ENCODE peak calls at places on chromosomes 7 and 10, in nine cellular contexts. One of them, this sample, is unnamed.

GRCh38 chr10:19048901-19049300 is 300 bp downstream of the MALRD1 start:
- DNase-seq in heart right ventricle: no peak
- DNase-seq in foreskin keratinocyte: no peak
- DNase-seq in endothelial cell of umbilical vein: no peak
- DNase-seq in psoas muscle: no peak
- DNase-seq in SK-N-SH: no peak
- DNase-seq in GM13977: no peak
- DNase-seq in right lobe of liver: no peak
- DNase-seq in Calu3: no peak
- DNase-seq in this sample: no peak

GRCh38 chr10:127399635-127400034 is 149.5 kb upstream of the NPS start:
- DNase-seq in SK-N-SH: no peak
- DNase-seq in heart right ventricle: no peak
- DNase-seq in endothelial cell of umbilical vein: no peak
- DNase-seq in psoas muscle: no peak
- DNase-seq in Calu3: no peak
- DNase-seq in foreskin keratinocyte: no peak
- DNase-seq in right lobe of liver: no peak
- DNase-seq in GM13977: no peak
- DNase-seq in this sample: no peak

GRCh38 chr10:117946525-117947070 is 100.1 kb downstream of the RAB11FIP2 start:
- DNase-seq in GM13977: no peak
- DNase-seq in endothelial cell of umbilical vein: no peak
- DNase-seq in right lobe of liver: no peak
- DNase-seq in heart right ventricle: no peak
- DNase-seq in Calu3: no peak
- DNase-seq in SK-N-SH: no peak
- DNase-seq in foreskin keratinocyte: peak
- DNase-seq in psoas muscle: no peak
- DNase-seq in this sample: no peak

GRCh38 chr10:105872665-105873064 is 1231.6 kb downstream of the SORCS3 start:
- DNase-seq in Calu3: no peak
- DNase-seq in heart right ventricle: no peak
- DNase-seq in foreskin keratinocyte: no peak
- DNase-seq in right lobe of liver: no peak
- DNase-seq in SK-N-SH: no peak
- DNase-seq in psoas muscle: no peak
- DNase-seq in endothelial cell of umbilical vein: no peak
- DNase-seq in GM13977: no peak
- DNase-seq in this sample: no peak

GRCh38 chr7:135714534-135715009 is 13.4 kb downstream of the SLC13A4 start:
- DNase-seq in GM13977: no peak
- DNase-seq in right lobe of liver: no peak
- DNase-seq in heart right ventricle: no peak
- DNase-seq in SK-N-SH: peak
- DNase-seq in Calu3: peak
- DNase-seq in foreskin keratinocyte: peak
- DNase-seq in endothelial cell of umbilical vein: no peak
- DNase-seq in psoas muscle: no peak
- DNase-seq in this sample: no peak

GRCh38 chr10:47218803-47219202 is 81.2 kb upstream of the GDF10 start:
- DNase-seq in heart right ventricle: no peak
- DNase-seq in endothelial cell of umbilical vein: no peak
- DNase-seq in GM13977: no peak
- DNase-seq in right lobe of liver: no peak
- DNase-seq in Calu3: no peak
- DNase-seq in SK-N-SH: no peak
- DNase-seq in foreskin keratinocyte: no peak
- DNase-seq in psoas muscle: no peak
- DNase-seq in this sample: no peak

GRCh38 chr7:8063706-8064297 is 95.2 kb downstream of the GLCCI1 start:
- DNase-seq in foreskin keratinocyte: peak
- DNase-seq in psoas muscle: no peak
- DNase-seq in SK-N-SH: no peak
- DNase-seq in right lobe of liver: no peak
- DNase-seq in Calu3: no peak
- DNase-seq in endothelial cell of umbilical vein: no peak
- DNase-seq in GM13977: no peak
- DNase-seq in heart right ventricle: no peak
- DNase-seq in this sample: no peak

GRCh38 chr7:68678196-68678595 is 920.1 kb upstream of the AUTS2 start:
- DNase-seq in psoas muscle: no peak
- DNase-seq in right lobe of liver: no peak
- DNase-seq in heart right ventricle: no peak
- DNase-seq in endothelial cell of umbilical vein: no peak
- DNase-seq in Calu3: no peak
- DNase-seq in foreskin keratinocyte: no peak
- DNase-seq in SK-N-SH: no peak
- DNase-seq in GM13977: no peak
- DNase-seq in this sample: no peak

GRCh38 chr10:68208424-68209042 is 23.4 kb downstream of the ATOH7 start:
- DNase-seq in psoas muscle: no peak
- DNase-seq in Calu3: peak
- DNase-seq in foreskin keratinocyte: peak
- DNase-seq in SK-N-SH: peak
- DNase-seq in right lobe of liver: peak
- DNase-seq in endothelial cell of umbilical vein: peak
- DNase-seq in heart right ventricle: no peak
- DNase-seq in GM13977: no peak
- DNase-seq in this sample: peak

GRCh38 chr7:28029036-28029435 is 151.6 kb downstream of the JAZF1 start:
- DNase-seq in SK-N-SH: no peak
- DNase-seq in endothelial cell of umbilical vein: no peak
- DNase-seq in psoas muscle: no peak
- DNase-seq in right lobe of liver: no peak
- DNase-seq in GM13977: no peak
- DNase-seq in Calu3: no peak
- DNase-seq in heart right ventricle: no peak
- DNase-seq in foreskin keratinocyte: peak
- DNase-seq in this sample: no peak

GRCh38 chr7:12066561-12066960 is 144.5 kb upstream of the TMEM106B start:
- DNase-seq in endothelial cell of umbilical vein: no peak
- DNase-seq in GM13977: no peak
- DNase-seq in heart right ventricle: no peak
- DNase-seq in Calu3: peak
- DNase-seq in right lobe of liver: no peak
- DNase-seq in SK-N-SH: no peak
- DNase-seq in psoas muscle: no peak
- DNase-seq in foreskin keratinocyte: peak
- DNase-seq in this sample: no peak

DNA sequence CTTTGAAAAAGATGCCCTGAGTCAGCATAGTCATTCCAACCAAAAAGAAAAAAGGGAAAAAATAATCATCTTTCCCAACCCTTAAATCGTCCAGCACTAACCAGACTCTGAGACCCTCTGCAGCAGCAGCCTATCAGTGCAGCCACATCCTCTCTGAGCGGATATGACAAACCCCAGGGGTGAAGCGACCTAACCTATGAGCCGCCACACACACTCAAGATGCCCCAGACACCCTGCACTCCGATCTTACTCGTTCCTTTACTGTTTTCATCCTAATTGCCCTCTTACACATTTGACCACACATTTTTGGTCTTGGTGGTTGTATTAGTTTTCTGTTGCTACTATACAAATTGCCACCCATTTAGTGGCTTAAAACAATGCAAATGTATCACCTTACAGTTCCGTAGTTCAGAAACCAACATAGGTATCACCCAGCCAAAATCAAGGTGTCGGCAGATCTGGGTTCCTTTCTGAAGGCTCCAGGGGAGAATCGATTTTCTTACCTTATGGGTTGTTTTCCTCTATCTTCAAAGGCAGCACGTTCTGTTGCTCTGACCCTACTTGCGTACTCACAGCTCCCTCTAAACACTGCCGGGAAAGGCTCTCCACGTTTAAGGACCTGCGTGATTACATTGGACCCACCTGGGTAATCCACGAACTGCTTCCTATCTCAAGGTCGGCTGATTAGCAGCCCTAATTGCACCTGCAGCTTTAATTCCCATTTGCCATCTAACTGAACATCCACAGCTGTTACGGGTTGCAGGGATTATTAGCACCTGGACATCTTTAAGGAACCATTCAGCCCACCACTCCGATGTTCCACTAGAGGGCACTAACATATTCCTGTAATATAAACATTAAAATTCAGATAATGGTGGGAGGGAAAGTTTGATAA is 37.3 kb upstream of the PRSS1 start:
- DNase-seq in foreskin keratinocyte: peak
- DNase-seq in heart right ventricle: no peak
- DNase-seq in GM13977: no peak
- DNase-seq in right lobe of liver: no peak
- DNase-seq in psoas muscle: no peak
- DNase-seq in Calu3: peak
- DNase-seq in SK-N-SH: peak
- DNase-seq in endothelial cell of umbilical vein: peak
- DNase-seq in this sample: peak
- TF ChIP-seq CTCF in foreskin keratinocyte: peak
- TF ChIP-seq CTCF in heart right ventricle: peak
- TF ChIP-seq CTCF in GM13977: peak
- TF ChIP-seq CTCF in right lobe of liver: peak
- TF ChIP-seq CTCF in psoas muscle: peak
- TF ChIP-seq CTCF in Calu3: peak
- TF ChIP-seq CTCF in SK-N-SH: peak
- TF ChIP-seq CTCF in endothelial cell of umbilical vein: peak
- TF ChIP-seq CTCF in this sample: peak

GRCh38 chr7:157233677-157234076 is 95.0 kb downstream of the UBE3C start:
- DNase-seq in foreskin keratinocyte: peak
- DNase-seq in psoas muscle: no peak
- DNase-seq in right lobe of liver: no peak
- DNase-seq in endothelial cell of umbilical vein: no peak
- DNase-seq in GM13977: no peak
- DNase-seq in heart right ventricle: no peak
- DNase-seq in Calu3: no peak
- DNase-seq in SK-N-SH: no peak
- DNase-seq in this sample: no peak

GRCh38 chr7:157234271-157234670 is 95.5 kb downstream of the UBE3C start:
- DNase-seq in foreskin keratinocyte: no peak
- DNase-seq in GM13977: no peak
- DNase-seq in psoas muscle: no peak
- DNase-seq in endothelial cell of umbilical vein: no peak
- DNase-seq in right lobe of liver: no peak
- DNase-seq in SK-N-SH: peak
- DNase-seq in heart right ventricle: no peak
- DNase-seq in Calu3: no peak
- DNase-seq in this sample: no peak

GRCh38 chr7:157224627-157225026 is 85.9 kb downstream of the UBE3C start:
- DNase-seq in Calu3: no peak
- DNase-seq in foreskin keratinocyte: no peak
- DNase-seq in psoas muscle: no peak
- DNase-seq in heart right ventricle: no peak
- DNase-seq in right lobe of liver: no peak
- DNase-seq in GM13977: no peak
- DNase-seq in SK-N-SH: peak
- DNase-seq in endothelial cell of umbilical vein: peak
- DNase-seq in this sample: no peak

GRCh38 chr7:157228864-157229422 is 90.2 kb downstream of the UBE3C start:
- DNase-seq in endothelial cell of umbilical vein: peak
- DNase-seq in foreskin keratinocyte: no peak
- DNase-seq in Calu3: peak
- DNase-seq in psoas muscle: no peak
- DNase-seq in GM13977: no peak
- DNase-seq in SK-N-SH: peak
- DNase-seq in right lobe of liver: no peak
- DNase-seq in heart right ventricle: no peak
- DNase-seq in this sample: peak
- TF ChIP-seq CTCF in endothelial cell of umbilical vein: peak
- TF ChIP-seq CTCF in foreskin keratinocyte: peak
- TF ChIP-seq CTCF in Calu3: peak
- TF ChIP-seq CTCF in psoas muscle: peak
- TF ChIP-seq CTCF in GM13977: peak
- TF ChIP-seq CTCF in SK-N-SH: peak
- TF ChIP-seq CTCF in right lobe of liver: no peak
- TF ChIP-seq CTCF in heart right ventricle: peak
- TF ChIP-seq CTCF in this sample: no peak

DNA sequence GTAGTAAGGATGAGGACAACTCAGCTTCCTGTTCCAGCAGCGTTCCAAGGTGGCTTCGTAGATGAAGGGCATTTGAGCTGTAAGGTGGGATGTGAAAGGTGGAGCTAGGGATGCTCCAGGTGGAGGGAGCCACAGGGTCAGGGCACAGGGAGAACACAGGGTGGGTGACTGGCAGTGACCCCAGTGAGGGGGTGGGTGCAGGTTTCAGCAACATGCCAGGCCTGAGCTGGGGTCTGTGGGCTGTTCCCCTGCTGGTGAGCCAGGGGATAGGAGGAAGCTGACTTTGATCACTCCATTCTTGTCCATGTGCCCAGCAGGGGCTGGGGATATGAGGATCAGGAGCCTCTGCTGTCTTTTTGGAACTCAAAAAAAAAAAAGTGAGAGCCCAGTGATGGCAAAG is 33.2 kb downstream of the CDH23 start:
- DNase-seq in heart right ventricle: no peak
- DNase-seq in psoas muscle: no peak
- DNase-seq in GM13977: no peak
- DNase-seq in right lobe of liver: peak
- DNase-seq in Calu3: no peak
- DNase-seq in foreskin keratinocyte: no peak
- DNase-seq in endothelial cell of umbilical vein: no peak
- DNase-seq in SK-N-SH: peak
- DNase-seq in this sample: no peak
- TF ChIP-seq CTCF in heart right ventricle: no peak
- TF ChIP-seq CTCF in psoas muscle: no peak
- TF ChIP-seq CTCF in GM13977: no peak
- TF ChIP-seq CTCF in right lobe of liver: no peak
- TF ChIP-seq CTCF in Calu3: peak
- TF ChIP-seq CTCF in foreskin keratinocyte: no peak
- TF ChIP-seq CTCF in endothelial cell of umbilical vein: peak
- TF ChIP-seq CTCF in SK-N-SH: peak
- TF ChIP-seq CTCF in this sample: no peak

GRCh38 chr7:100087055-100087750 is 1.6 kb upstream of the COPS6 start:
- DNase-seq in heart right ventricle: no peak
- DNase-seq in SK-N-SH: peak
- DNase-seq in psoas muscle: no peak
- DNase-seq in right lobe of liver: no peak
- DNase-seq in foreskin keratinocyte: peak
- DNase-seq in GM13977: no peak
- DNase-seq in endothelial cell of umbilical vein: peak
- DNase-seq in Calu3: no peak
- DNase-seq in this sample: no peak

GRCh38 chr7:100088095-100088620 is 611 bp upstream of the COPS6 start:
- DNase-seq in foreskin keratinocyte: no peak
- DNase-seq in SK-N-SH: no peak
- DNase-seq in Calu3: no peak
- DNase-seq in psoas muscle: no peak
- DNase-seq in right lobe of liver: no peak
- DNase-seq in endothelial cell of umbilical vein: no peak
- DNase-seq in heart right ventricle: no peak
- DNase-seq in GM13977: no peak
- DNase-seq in this sample: no peak

GRCh38 chr7:100090527-100091410 is 2.0 kb downstream of the COPS6 start:
- DNase-seq in SK-N-SH: peak
- DNase-seq in GM13977: no peak
- DNase-seq in heart right ventricle: no peak
- DNase-seq in right lobe of liver: no peak
- DNase-seq in endothelial cell of umbilical vein: no peak
- DNase-seq in Calu3: no peak
- DNase-seq in psoas muscle: no peak
- DNase-seq in foreskin keratinocyte: no peak
- DNase-seq in this sample: no peak

GRCh38 chr7:100089458-100090201 is 861 bp downstream of the COPS6 start:
- DNase-seq in SK-N-SH: no peak
- DNase-seq in GM13977: no peak
- DNase-seq in right lobe of liver: peak
- DNase-seq in foreskin keratinocyte: no peak
- DNase-seq in endothelial cell of umbilical vein: no peak
- DNase-seq in heart right ventricle: no peak
- DNase-seq in psoas muscle: no peak
- DNase-seq in Calu3: no peak
- DNase-seq in this sample: peak

GRCh38 chr7:100088621-100089457 is at the start of gene COPS6:
- DNase-seq in foreskin keratinocyte: peak
- DNase-seq in SK-N-SH: peak
- DNase-seq in GM13977: peak
- DNase-seq in Calu3: peak
- DNase-seq in heart right ventricle: peak
- DNase-seq in right lobe of liver: peak
- DNase-seq in psoas muscle: peak
- DNase-seq in endothelial cell of umbilical vein: peak
- DNase-seq in this sample: peak
- TF ChIP-seq CTCF in foreskin keratinocyte: no peak
- TF ChIP-seq CTCF in SK-N-SH: no peak
- TF ChIP-seq CTCF in GM13977: no peak
- TF ChIP-seq CTCF in Calu3: no peak
- TF ChIP-seq CTCF in heart right ventricle: no peak
- TF ChIP-seq CTCF in right lobe of liver: no peak
- TF ChIP-seq CTCF in psoas muscle: no peak
- TF ChIP-seq CTCF in endothelial cell of umbilical vein: no peak
- TF ChIP-seq CTCF in this sample: no peak